ENCODE peak calls at places on chromosome 1, in nine cellular contexts. G is ELF-1; U is thoracic aorta; Y is cardiac fibroblast; C is stimulated activated CD4-positive, alpha-beta T cell treated with anti-CD3 and anti-CD28 coated beads, TNF-alpha, amount 100 ng/mL, for 1 hour; J is GM19239; T is M059J; P is H1; S is activated CD4-positive, alpha-beta memory T cell treated with anti-CD3 and anti-CD28 coated beads for 36 hours. R is an unnamed sample.
A peak's percentile ranks its signal among the peaks of the same experiment; 100 is the strongest.

GRCh38 chr1:239944666-239945065 is 147.0 kb upstream of the FMN2 start:
- DNase-seq in G (no peak), Y (no peak), C (no peak), S (no peak), P (no peak), U (no peak), J (no peak), T (no peak), R (no peak)

GRCh38 chr1:88900883-88901282 is 9.5 kb upstream of the GTF2B start:
- DNase-seq in C (no peak), P (no peak), Y (no peak), T (no peak), S (no peak), J (no peak), U (no peak), G (no peak), R (no peak)

GRCh38 chr1:200211157-200211556 is 183.6 kb downstream of the NR5A2 start:
- DNase-seq in C (no peak), P (no peak), J (no peak), Y (no peak), T (peak; percentile 69), G (no peak), S (no peak), U (no peak), R (no peak)

GRCh38 chr1:44588551-44588950 is 85.7 kb downstream of the TMEM53 start:
- DNase-seq in T (no peak), C (no peak), G (no peak), Y (no peak), P (no peak), U (no peak), J (no peak), S (no peak), R (no peak)

GRCh38 chr1:223609961-223610360 is 55.5 kb downstream of the CAPN8 start:
- DNase-seq in J (no peak), S (no peak), G (no peak), Y (no peak), T (no peak), C (no peak), U (no peak), P (no peak), R (no peak)

GRCh38 chr1:31095298-31095981 is 29.9 kb upstream of the PUM1 start:
- DNase-seq in T (peak; percentile 56), P (no peak), U (no peak), J (no peak), G (no peak), C (no peak), S (no peak), Y (peak; percentile 82), R (no peak)

GRCh38 chr1:239987103-239987745 is 104.5 kb upstream of the FMN2 start:
- DNase-seq in G (no peak), P (no peak), U (no peak), Y (peak; percentile 60), T (peak; percentile 38), C (no peak), S (peak; percentile 27), J (no peak), R (peak; percentile 43)

GRCh38 chr1:94743866-94744265 is 76.3 kb upstream of the SLC44A3 start:
- DNase-seq in P (no peak), C (no peak), T (peak; percentile 83), G (no peak), J (no peak), U (no peak), Y (no peak), S (no peak), R (no peak)

GRCh38 chr1:94919241-94920030 is 7.5 kb downstream of the CNN3 start:
- DNase-seq in P (no peak), S (no peak), U (no peak), Y (no peak), C (no peak), G (no peak), J (no peak), T (no peak), R (no peak)